ENCODE peak calls at places on chromosome 1, in six cellular contexts. D, K, F, S, G and B are unnamed samples.

GRCh38 chr1:12231276-12231595 is 1.4 kb downstream of the VPS13D start:
- DNase-seq in D (no peak), K (no peak), F (no peak), S (no peak), G (no peak), B (peak)

GRCh38 chr1:113129529-113130185 is 56.7 kb downstream of the LRIG2 start:
- DNase-seq in D (no peak), K (no peak), F (no peak), S (no peak), G (no peak), B (no peak)

GRCh38 chr1:43008425-43009108 is 49.9 kb upstream of the SLC2A1 start:
- DNase-seq in D (no peak), K (no peak), F (no peak), S (peak), G (no peak), B (peak)

GRCh38 chr1:222233441-222234180 is 314.3 kb downstream of the HHIPL2 start:
- DNase-seq in D (no peak), K (no peak), F (no peak), S (no peak), G (peak), B (no peak)

GRCh38 chr1:38028105-38028591 is 15.6 kb downstream of the UTP11 start:
- DNase-seq in D (no peak), K (no peak), F (no peak), S (no peak), G (no peak), B (no peak)

GRCh38 chr1:198620951-198621824 is 17.7 kb upstream of the PTPRC start:
- DNase-seq in D (no peak), K (no peak), F (peak), S (no peak), G (no peak), B (no peak)

GRCh38 chr1:66848193-66848592 is 47.1 kb upstream of the INSL5 start:
- DNase-seq in D (no peak), K (no peak), F (no peak), S (no peak), G (no peak), B (peak)

GRCh38 chr1:41954533-41954944 is 35.8 kb upstream of the HIVEP3 start:
- DNase-seq in D (no peak), K (no peak), F (no peak), S (no peak), G (peak), B (no peak)

GRCh38 chr1:47694011-47694890 is 256.4 kb downstream of the FOXD2 start:
- DNase-seq in D (no peak), K (no peak), F (no peak), S (no peak), G (no peak), B (no peak)

GRCh38 chr1:225626698-225627097 is 26.2 kb downstream of the ENAH start:
- DNase-seq in D (no peak), K (no peak), F (no peak), S (no peak), G (peak), B (no peak)

GRCh38 chr1:63442141-63442475 is 74.7 kb downstream of the ALG6 start:
- DNase-seq in D (no peak), K (no peak), F (no peak), S (no peak), G (peak), B (no peak)

GRCh38 chr1:214123061-214123784 is 135.4 kb downstream of the PROX1 start:
- DNase-seq in D (no peak), K (peak), F (peak), S (no peak), G (peak), B (peak)

GRCh38 chr1:27589441-27589840 is 14.5 kb downstream of the AHDC1 start:
- DNase-seq in D (no peak), K (no peak), F (no peak), S (no peak), G (no peak), B (no peak)

GRCh38 chr1:231040019-231040799 is at the start of gene FAM89A:
- DNase-seq in D (peak), K (peak), F (peak), S (peak), G (no peak), B (peak)

GRCh38 chr1:83511327-83511726 is 487.6 kb downstream of the TTLL7 start:
- DNase-seq in D (no peak), K (no peak), F (no peak), S (no peak), G (no peak), B (no peak)

GRCh38 chr1:83515566-83516169 is 483.3 kb downstream of the TTLL7 start:
- DNase-seq in D (no peak), K (no peak), F (no peak), S (no peak), G (no peak), B (no peak)

GRCh38 chr1:83509229-83509870 is 489.6 kb downstream of the TTLL7 start:
- DNase-seq in D (no peak), K (peak), F (no peak), S (no peak), G (no peak), B (no peak)

GRCh38 chr1:83508485-83509151 is 490.3 kb downstream of the TTLL7 start:
- DNase-seq in D (no peak), K (no peak), F (no peak), S (no peak), G (peak), B (peak)

GRCh38 chr1:83512371-83513004 is 486.4 kb downstream of the TTLL7 start:
- DNase-seq in D (no peak), K (no peak), F (no peak), S (no peak), G (no peak), B (no peak)
- TF ChIP-seq CTCF in D (no peak), K (no peak), F (no peak), S (no peak), G (no peak), B (no peak)

DNA sequence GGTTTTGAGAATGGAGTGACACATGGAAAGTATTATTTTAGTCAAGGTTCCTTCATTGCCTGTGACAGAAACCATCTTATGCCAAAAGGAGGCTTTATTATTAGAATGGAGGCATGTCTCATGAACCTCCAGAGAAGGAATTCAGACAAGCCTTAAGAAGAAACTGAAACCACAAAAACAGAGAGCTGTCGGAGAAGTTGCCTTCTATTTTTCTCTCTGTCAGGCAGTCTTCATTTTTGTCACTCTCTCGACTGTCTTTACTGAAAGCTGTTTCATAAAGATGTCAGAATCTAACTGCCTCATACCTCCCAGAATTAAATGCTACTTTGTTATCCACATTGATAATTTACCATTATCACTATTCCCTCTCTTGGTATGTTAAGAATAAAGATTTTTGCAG is 434.7 kb upstream of the ADGRL4 start:
- DNase-seq in D (no peak), K (no peak), F (no peak), S (no peak), G (no peak), B (no peak)
- H3K4me3 ChIP-seq in D (no peak), K (no peak), F (no peak), S (no peak), G (no peak), B (no peak)

DNA sequence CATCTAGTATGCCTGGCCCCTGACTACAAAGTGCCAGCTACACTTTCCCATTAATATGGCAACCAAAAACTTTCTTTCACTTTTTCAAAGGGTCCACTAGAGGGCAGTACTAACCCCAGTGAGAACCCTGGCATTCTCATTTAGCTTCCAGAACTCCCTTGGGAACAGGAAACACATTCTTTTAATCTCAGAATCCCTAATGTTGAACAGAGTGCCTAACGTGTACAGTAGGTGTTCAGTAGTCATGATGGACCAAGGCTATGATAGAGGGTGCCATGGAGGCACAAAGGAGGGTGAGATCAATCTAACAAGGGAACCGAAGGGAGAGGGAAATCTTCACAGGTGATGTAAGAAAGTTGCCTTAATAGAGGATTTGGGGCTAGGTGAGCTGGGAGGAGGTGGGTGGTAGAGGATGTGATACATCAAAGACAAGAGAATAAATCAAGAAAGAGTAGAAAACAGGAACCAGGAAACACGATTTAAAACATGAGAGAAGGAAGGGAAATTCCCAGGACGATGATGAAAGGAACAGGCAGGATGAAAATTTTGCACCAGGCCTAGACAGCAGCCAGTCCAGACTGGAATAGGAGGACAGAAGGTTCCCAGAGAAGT is 41.5 kb downstream of the NSL1 start:
- DNase-seq in D (no peak), K (no peak), F (no peak), S (no peak), G (peak), B (peak)
- H3K27ac ChIP-seq in D (peak), K (no peak), F (peak), S (no peak), G (peak), B (no peak)

GRCh38 chr1:203839081-203839480 is 22.3 kb upstream of the SNRPE start:
- DNase-seq in D (no peak), K (no peak), F (no peak), S (no peak), G (peak), B (peak)
- TF ChIP-seq CTCF in D (no peak), K (no peak), F (no peak), S (no peak), G (no peak), B (no peak)

GRCh38 chr1:3911521-3911845 is 11.4 kb upstream of the C1orf174 start:
- DNase-seq in D (no peak), K (no peak), F (no peak), S (no peak), G (no peak), B (no peak)
- H3K4me3 ChIP-seq in D (no peak), K (no peak), F (no peak), S (no peak), G (no peak), B (no peak)

GRCh38 chr1:157770442-157771043 is 6.4 kb downstream of the FCRL2 start:
- DNase-seq in D (no peak), K (no peak), F (no peak), S (no peak), G (peak), B (no peak)
- H3K27ac ChIP-seq in D (no peak), K (no peak), F (no peak), S (no peak), G (no peak), B (no peak)

GRCh38 chr1:32817815-32818786 is 648 bp downstream of the S100PBP start:
- DNase-seq in D (peak), K (peak), F (peak), S (peak), G (peak), B (peak)
- TF ChIP-seq CTCF in D (no peak), K (no peak), F (no peak), S (no peak), G (no peak), B (no peak)